ENCODE peak calls at places on chromosome 4, in five cellular contexts. One of them, this sample, is unnamed.

GRCh38 chr4:40953253-40954118 is 203.7 kb downstream of the NSUN7 start:
- DNase-seq in IMR-90: no peak
- DNase-seq in AG09309: no peak
- DNase-seq in heart right ventricle: no peak
- DNase-seq in GM23338: peak; percentile 42
- DNase-seq in this sample: no peak

GRCh38 chr4:151673913-151674520 is 86.8 kb downstream of the GATB start:
- DNase-seq in IMR-90: no peak
- DNase-seq in AG09309: no peak
- DNase-seq in heart right ventricle: no peak
- DNase-seq in GM23338: no peak
- DNase-seq in this sample: no peak

GRCh38 chr4:38034986-38035882 is 75.0 kb downstream of the PTTG2 start:
- DNase-seq in IMR-90: peak; percentile 70
- DNase-seq in AG09309: peak; percentile 21
- DNase-seq in heart right ventricle: no peak
- DNase-seq in GM23338: peak; percentile 91
- DNase-seq in this sample: peak; percentile 67

GRCh38 chr4:65381648-65382047 is 288.6 kb downstream of the EPHA5 start:
- DNase-seq in IMR-90: no peak
- DNase-seq in AG09309: no peak
- DNase-seq in heart right ventricle: no peak
- DNase-seq in GM23338: peak; percentile 24
- DNase-seq in this sample: no peak

GRCh38 chr4:8362483-8362882 is 78.0 kb downstream of the ACOX3 start:
- DNase-seq in IMR-90: no peak
- DNase-seq in AG09309: peak; percentile 14
- DNase-seq in heart right ventricle: no peak
- DNase-seq in GM23338: no peak
- DNase-seq in this sample: peak; percentile 93

GRCh38 chr4:13970349-13970748 is 342.8 kb upstream of the BOD1L1 start:
- DNase-seq in IMR-90: peak; percentile 26
- DNase-seq in AG09309: no peak
- DNase-seq in heart right ventricle: no peak
- DNase-seq in GM23338: no peak
- DNase-seq in this sample: no peak

GRCh38 chr4:1602621-1603412 is 81.3 kb downstream of the FAM53A start:
- DNase-seq in IMR-90: no peak
- DNase-seq in AG09309: no peak
- DNase-seq in heart right ventricle: peak; percentile 6
- DNase-seq in GM23338: no peak
- DNase-seq in this sample: no peak

GRCh38 chr4:40750461-40751258 is 905 bp downstream of the NSUN7 start:
- DNase-seq in IMR-90: no peak
- DNase-seq in AG09309: no peak
- DNase-seq in heart right ventricle: no peak
- DNase-seq in GM23338: peak; percentile 89
- DNase-seq in this sample: peak; percentile 7

GRCh38 chr4:832536-832935 is 6.6 kb upstream of the CPLX1 start:
- DNase-seq in IMR-90: no peak
- DNase-seq in AG09309: no peak
- DNase-seq in heart right ventricle: no peak
- DNase-seq in GM23338: no peak
- DNase-seq in this sample: no peak

GRCh38 chr4:41217020-41217333 is 2.6 kb upstream of the APBB2 start:
- DNase-seq in IMR-90: no peak
- DNase-seq in AG09309: no peak
- DNase-seq in heart right ventricle: no peak
- DNase-seq in GM23338: no peak
- DNase-seq in this sample: peak; percentile 5

GRCh38 chr4:4849524-4850193 is 9.8 kb upstream of the MSX1 start:
- DNase-seq in IMR-90: no peak
- DNase-seq in AG09309: no peak
- DNase-seq in heart right ventricle: no peak
- DNase-seq in GM23338: no peak
- DNase-seq in this sample: no peak

GRCh38 chr4:13968723-13969122 is 341.2 kb upstream of the BOD1L1 start:
- DNase-seq in IMR-90: peak; percentile 66
- DNase-seq in AG09309: no peak
- DNase-seq in heart right ventricle: no peak
- DNase-seq in GM23338: no peak
- DNase-seq in this sample: peak; percentile 77

GRCh38 chr4:8594097-8595038 is 1.8 kb downstream of the CPZ start:
- DNase-seq in IMR-90: peak; percentile 72
- DNase-seq in AG09309: peak; percentile 46
- DNase-seq in heart right ventricle: no peak
- DNase-seq in GM23338: peak; percentile 94
- DNase-seq in this sample: peak; percentile 81

GRCh38 chr4:130576218-130576617 is 1480.3 kb downstream of the C4orf33 start:
- DNase-seq in IMR-90: no peak
- DNase-seq in AG09309: no peak
- DNase-seq in heart right ventricle: no peak
- DNase-seq in GM23338: no peak
- DNase-seq in this sample: no peak

GRCh38 chr4:8147231-8147970 is 11.2 kb downstream of the ABLIM2 start:
- DNase-seq in IMR-90: no peak
- DNase-seq in AG09309: no peak
- DNase-seq in heart right ventricle: peak; percentile 1
- DNase-seq in GM23338: peak; percentile 57
- DNase-seq in this sample: no peak

GRCh38 chr4:3464911-3465697 is 2.0 kb downstream of the DOK7 start:
- DNase-seq in IMR-90: no peak
- DNase-seq in AG09309: no peak
- DNase-seq in heart right ventricle: peak; percentile 7
- DNase-seq in GM23338: no peak
- DNase-seq in this sample: no peak

GRCh38 chr4:184960505-184960971 is 57.8 kb upstream of the HELT start:
- DNase-seq in IMR-90: no peak
- DNase-seq in AG09309: no peak
- DNase-seq in heart right ventricle: no peak
- DNase-seq in GM23338: no peak
- DNase-seq in this sample: no peak

GRCh38 chr4:78569291-78569821 is 17.8 kb downstream of the ANXA3 start:
- DNase-seq in IMR-90: peak; percentile 82
- DNase-seq in AG09309: peak; percentile 55
- DNase-seq in heart right ventricle: no peak
- DNase-seq in GM23338: peak; percentile 54
- DNase-seq in this sample: peak; percentile 92

GRCh38 chr4:8852118-8852704 is 19.4 kb downstream of the HMX1 start:
- DNase-seq in IMR-90: no peak
- DNase-seq in AG09309: no peak
- DNase-seq in heart right ventricle: no peak
- DNase-seq in GM23338: no peak
- DNase-seq in this sample: no peak

GRCh38 chr4:175560628-175561027 is 251.4 kb downstream of the GPM6A start:
- DNase-seq in IMR-90: peak; percentile 5
- DNase-seq in AG09309: peak; percentile 11
- DNase-seq in heart right ventricle: no peak
- DNase-seq in GM23338: peak; percentile 36
- DNase-seq in this sample: peak; percentile 68

GRCh38 chr4:186598686-186599085 is 43.3 kb upstream of the MTNR1A start:
- DNase-seq in IMR-90: no peak
- DNase-seq in AG09309: no peak
- DNase-seq in heart right ventricle: no peak
- DNase-seq in GM23338: no peak
- DNase-seq in this sample: no peak

GRCh38 chr4:182648766-182649165 is 268.4 kb downstream of the DCTD start:
- DNase-seq in IMR-90: no peak
- DNase-seq in AG09309: no peak
- DNase-seq in heart right ventricle: no peak
- DNase-seq in GM23338: no peak
- DNase-seq in this sample: no peak

GRCh38 chr4:104494161-104494560 is 533 bp downstream of the CXXC4 start:
- DNase-seq in IMR-90: no peak
- DNase-seq in AG09309: no peak
- DNase-seq in heart right ventricle: no peak
- DNase-seq in GM23338: no peak
- DNase-seq in this sample: no peak

GRCh38 chr4:156892695-156893211 is 78.8 kb downstream of the PDGFC start:
- DNase-seq in IMR-90: no peak
- DNase-seq in AG09309: no peak
- DNase-seq in heart right ventricle: no peak
- DNase-seq in GM23338: no peak
- DNase-seq in this sample: no peak

GRCh38 chr4:38266616-38267015 is 306.4 kb downstream of the PTTG2 start:
- DNase-seq in IMR-90: peak; percentile 48
- DNase-seq in AG09309: no peak
- DNase-seq in heart right ventricle: no peak
- DNase-seq in GM23338: no peak
- DNase-seq in this sample: peak; percentile 55

GRCh38 chr4:89535251-89535650 is 227.7 kb upstream of the GPRIN3 start:
- DNase-seq in IMR-90: peak; percentile 26
- DNase-seq in AG09309: no peak
- DNase-seq in heart right ventricle: no peak
- DNase-seq in GM23338: no peak
- DNase-seq in this sample: no peak

GRCh38 chr4:119750771-119751170 is 122.2 kb upstream of the PDE5A start:
- DNase-seq in IMR-90: peak; percentile 75
- DNase-seq in AG09309: peak; percentile 46
- DNase-seq in heart right ventricle: no peak
- DNase-seq in GM23338: no peak
- DNase-seq in this sample: no peak

GRCh38 chr4:70508801-70509200 is 9.6 kb upstream of the AMTN start:
- DNase-seq in IMR-90: no peak
- DNase-seq in AG09309: peak; percentile 4
- DNase-seq in heart right ventricle: no peak
- DNase-seq in GM23338: no peak
- DNase-seq in this sample: no peak

GRCh38 chr4:24413311-24413784 is 171.0 kb downstream of the DHX15 start:
- DNase-seq in IMR-90: no peak
- DNase-seq in AG09309: no peak
- DNase-seq in heart right ventricle: no peak
- DNase-seq in GM23338: peak; percentile 68
- DNase-seq in this sample: no peak
- TF ChIP-seq CTCF in IMR-90: no peak
- TF ChIP-seq CTCF in AG09309: no peak
- TF ChIP-seq CTCF in heart right ventricle: no peak
- TF ChIP-seq CTCF in GM23338: peak; percentile 9
- TF ChIP-seq CTCF in this sample: no peak

GRCh38 chr4:77376788-77377460 is 219.9 kb downstream of the CCNG2 start:
- DNase-seq in IMR-90: no peak
- DNase-seq in AG09309: no peak
- DNase-seq in heart right ventricle: no peak
- DNase-seq in GM23338: peak; percentile 70
- DNase-seq in this sample: no peak
- TF ChIP-seq CTCF in IMR-90: no peak
- TF ChIP-seq CTCF in AG09309: no peak
- TF ChIP-seq CTCF in heart right ventricle: no peak
- TF ChIP-seq CTCF in GM23338: peak; percentile 68
- TF ChIP-seq CTCF in this sample: no peak

GRCh38 chr4:26322349-26322748 is 1.5 kb downstream of the RBPJ start:
- DNase-seq in IMR-90: no peak
- DNase-seq in AG09309: no peak
- DNase-seq in heart right ventricle: no peak
- DNase-seq in GM23338: no peak
- DNase-seq in this sample: no peak

GRCh38 chr4:26321326-26322276 is 787 bp downstream of the RBPJ start:
- DNase-seq in IMR-90: peak; percentile 41
- DNase-seq in AG09309: no peak
- DNase-seq in heart right ventricle: no peak
- DNase-seq in GM23338: peak; percentile 71
- DNase-seq in this sample: no peak

GRCh38 chr4:26325191-26325590 is 4.4 kb downstream of the RBPJ start:
- DNase-seq in IMR-90: peak; percentile 67
- DNase-seq in AG09309: no peak
- DNase-seq in heart right ventricle: no peak
- DNase-seq in GM23338: peak; percentile 70
- DNase-seq in this sample: peak; percentile 50

GRCh38 chr4:26326791-26327190 is 6.0 kb downstream of the RBPJ start:
- DNase-seq in IMR-90: peak; percentile 95
- DNase-seq in AG09309: peak; percentile 89
- DNase-seq in heart right ventricle: no peak
- DNase-seq in GM23338: no peak
- DNase-seq in this sample: peak; percentile 71

GRCh38 chr4:26323807-26324206 is 3.0 kb downstream of the RBPJ start:
- DNase-seq in IMR-90: peak; percentile 68
- DNase-seq in AG09309: peak; percentile 41
- DNase-seq in heart right ventricle: no peak
- DNase-seq in GM23338: no peak
- DNase-seq in this sample: no peak
- TF ChIP-seq CTCF in IMR-90: peak; percentile 22
- TF ChIP-seq CTCF in AG09309: peak; percentile 14
- TF ChIP-seq CTCF in heart right ventricle: peak; percentile 33
- TF ChIP-seq CTCF in GM23338: peak; percentile 25
- TF ChIP-seq CTCF in this sample: peak; percentile 20

DNA sequence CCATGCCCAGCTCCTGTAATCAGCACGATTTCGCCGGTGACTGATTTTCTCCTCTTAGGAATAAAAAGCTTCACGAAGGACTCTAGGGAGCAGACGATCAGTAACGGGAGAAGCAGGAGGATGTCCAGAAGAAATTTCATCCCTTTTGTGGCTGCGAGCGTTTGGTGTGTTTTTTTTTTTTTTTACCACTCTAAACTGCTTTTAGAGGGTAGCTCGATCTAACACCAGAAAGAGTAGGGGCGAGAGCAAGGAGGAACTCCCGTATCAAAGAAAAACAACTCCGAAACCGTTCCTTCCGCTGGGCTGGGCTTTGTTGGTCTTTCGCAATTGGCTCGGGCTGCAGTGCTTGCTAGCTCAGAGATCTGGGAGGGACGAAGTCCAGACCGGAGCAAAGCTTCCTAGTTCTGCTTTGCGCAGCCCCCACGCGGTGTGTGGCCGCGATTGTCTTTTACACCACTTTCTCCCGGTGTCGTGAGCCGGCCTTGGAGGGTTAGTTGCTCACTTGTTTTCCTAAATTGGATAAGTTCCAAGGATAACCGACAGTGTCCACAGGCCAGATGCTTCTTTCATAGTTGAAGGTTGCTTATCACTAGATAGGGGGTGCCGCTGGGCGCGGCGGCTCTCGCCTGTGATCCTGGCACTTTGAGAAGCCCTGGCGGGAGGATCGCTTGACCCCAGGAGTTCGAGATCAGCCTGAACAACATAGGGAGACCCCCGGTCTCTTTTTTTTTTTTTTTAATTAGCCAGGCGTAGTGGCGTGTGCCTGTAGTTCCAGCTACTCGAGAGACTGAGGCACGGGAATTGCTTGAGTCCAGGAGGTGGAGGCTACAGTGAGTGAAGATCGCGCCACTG is at the start of gene HSD17B11:
- DNase-seq in IMR-90: peak; percentile 93
- DNase-seq in AG09309: peak; percentile 67
- DNase-seq in heart right ventricle: peak; percentile 82
- DNase-seq in GM23338: peak; percentile 93
- DNase-seq in this sample: peak; percentile 80
- TF ChIP-seq CTCF in IMR-90: peak; percentile 7
- TF ChIP-seq CTCF in AG09309: no peak
- TF ChIP-seq CTCF in heart right ventricle: peak; percentile 44
- TF ChIP-seq CTCF in GM23338: peak; percentile 27
- TF ChIP-seq CTCF in this sample: peak; percentile 20

DNA sequence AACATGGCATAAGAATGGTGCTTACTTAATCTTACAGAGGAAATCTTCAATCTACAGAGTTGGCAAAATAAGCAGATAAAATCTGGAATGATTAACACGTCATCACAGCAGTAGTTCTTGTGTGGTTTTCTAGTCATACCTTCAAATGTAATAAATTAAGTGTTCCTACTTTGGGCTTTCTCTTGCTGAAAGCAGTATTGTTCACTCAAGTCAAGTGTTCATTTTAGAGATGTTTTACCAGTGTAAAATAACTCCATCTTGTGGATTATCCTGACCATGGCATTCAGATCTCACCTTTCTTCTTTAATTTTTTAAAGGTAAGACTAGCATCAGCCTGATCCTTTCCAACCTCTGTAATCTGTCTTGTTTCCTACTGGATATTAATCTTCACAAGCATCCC is 72.9 kb downstream of the ADAMTS3 start:
- DNase-seq in IMR-90: no peak
- DNase-seq in AG09309: peak; percentile 10
- DNase-seq in heart right ventricle: no peak
- DNase-seq in GM23338: peak; percentile 6
- DNase-seq in this sample: peak; percentile 71
- TF ChIP-seq CTCF in IMR-90: peak; percentile 11
- TF ChIP-seq CTCF in AG09309: peak; percentile 34
- TF ChIP-seq CTCF in heart right ventricle: no peak
- TF ChIP-seq CTCF in GM23338: no peak
- TF ChIP-seq CTCF in this sample: peak; percentile 79

This sample was measured in PC-3.